ENCODE peak calls at places on chromosomes 13 and 19, in eight cellular contexts. One of them, this sample, is unnamed.

GRCh38 chr19:53538378-53539109 is 599 bp downstream of the ZNF331 start:
- DNase-seq in stimulated activated naive CD8-positive, alpha-beta T cell treated with anti-CD3 and anti-CD28 coated beads, Interleukin-15, Interleukin-2, amounts not matched to agents 100 U/mL and 50 U/mL, for 24 hours: no peak
- DNase-seq in hippocampal formation: no peak
- DNase-seq in stimulated activated CD8-positive, alpha-beta memory T cell treated with anti-CD3 and anti-CD28 coated beads, Interleukin-15, amount 100 ng/mL, for 4 hours: peak
- DNase-seq in LHCN-M2: no peak
- DNase-seq in NCI-H146: no peak
- DNase-seq in left cardiac atrium: no peak
- DNase-seq in kidney: no peak
- DNase-seq in this sample: no peak

GRCh38 chr19:55345818-55346724 is 6.4 kb downstream of the KMT5C start:
- DNase-seq in stimulated activated naive CD8-positive, alpha-beta T cell treated with anti-CD3 and anti-CD28 coated beads, Interleukin-15, Interleukin-2, amounts not matched to agents 100 U/mL and 50 U/mL, for 24 hours: no peak
- DNase-seq in hippocampal formation: no peak
- DNase-seq in stimulated activated CD8-positive, alpha-beta memory T cell treated with anti-CD3 and anti-CD28 coated beads, Interleukin-15, amount 100 ng/mL, for 4 hours: no peak
- DNase-seq in LHCN-M2: peak
- DNase-seq in NCI-H146: no peak
- DNase-seq in left cardiac atrium: peak
- DNase-seq in kidney: peak
- DNase-seq in this sample: no peak

GRCh38 chr13:111219306-111219705 is 101.1 kb upstream of the TEX29 start:
- DNase-seq in stimulated activated naive CD8-positive, alpha-beta T cell treated with anti-CD3 and anti-CD28 coated beads, Interleukin-15, Interleukin-2, amounts not matched to agents 100 U/mL and 50 U/mL, for 24 hours: no peak
- DNase-seq in hippocampal formation: no peak
- DNase-seq in stimulated activated CD8-positive, alpha-beta memory T cell treated with anti-CD3 and anti-CD28 coated beads, Interleukin-15, amount 100 ng/mL, for 4 hours: no peak
- DNase-seq in LHCN-M2: peak
- DNase-seq in NCI-H146: no peak
- DNase-seq in left cardiac atrium: peak
- DNase-seq in kidney: peak
- DNase-seq in this sample: no peak

GRCh38 chr19:4389064-4389375 is 11.3 kb downstream of the SH3GL1 start:
- DNase-seq in stimulated activated naive CD8-positive, alpha-beta T cell treated with anti-CD3 and anti-CD28 coated beads, Interleukin-15, Interleukin-2, amounts not matched to agents 100 U/mL and 50 U/mL, for 24 hours: no peak
- DNase-seq in hippocampal formation: no peak
- DNase-seq in stimulated activated CD8-positive, alpha-beta memory T cell treated with anti-CD3 and anti-CD28 coated beads, Interleukin-15, amount 100 ng/mL, for 4 hours: no peak
- DNase-seq in LHCN-M2: no peak
- DNase-seq in NCI-H146: no peak
- DNase-seq in left cardiac atrium: no peak
- DNase-seq in kidney: no peak
- DNase-seq in this sample: no peak

GRCh38 chr13:113941571-113942191 is 32.2 kb downstream of the C13orf46 start:
- DNase-seq in stimulated activated naive CD8-positive, alpha-beta T cell treated with anti-CD3 and anti-CD28 coated beads, Interleukin-15, Interleukin-2, amounts not matched to agents 100 U/mL and 50 U/mL, for 24 hours: no peak
- DNase-seq in hippocampal formation: no peak
- DNase-seq in stimulated activated CD8-positive, alpha-beta memory T cell treated with anti-CD3 and anti-CD28 coated beads, Interleukin-15, amount 100 ng/mL, for 4 hours: no peak
- DNase-seq in LHCN-M2: no peak
- DNase-seq in NCI-H146: peak
- DNase-seq in left cardiac atrium: no peak
- DNase-seq in kidney: peak
- DNase-seq in this sample: no peak

GRCh38 chr13:26785845-26786630 is 25.5 kb upstream of the GPR12 start:
- DNase-seq in stimulated activated naive CD8-positive, alpha-beta T cell treated with anti-CD3 and anti-CD28 coated beads, Interleukin-15, Interleukin-2, amounts not matched to agents 100 U/mL and 50 U/mL, for 24 hours: peak
- DNase-seq in hippocampal formation: no peak
- DNase-seq in stimulated activated CD8-positive, alpha-beta memory T cell treated with anti-CD3 and anti-CD28 coated beads, Interleukin-15, amount 100 ng/mL, for 4 hours: no peak
- DNase-seq in LHCN-M2: peak
- DNase-seq in NCI-H146: peak
- DNase-seq in left cardiac atrium: peak
- DNase-seq in kidney: no peak
- DNase-seq in this sample: no peak

GRCh38 chr13:80149757-80150156 is 191.2 kb downstream of the SPRY2 start:
- DNase-seq in stimulated activated naive CD8-positive, alpha-beta T cell treated with anti-CD3 and anti-CD28 coated beads, Interleukin-15, Interleukin-2, amounts not matched to agents 100 U/mL and 50 U/mL, for 24 hours: no peak
- DNase-seq in hippocampal formation: no peak
- DNase-seq in stimulated activated CD8-positive, alpha-beta memory T cell treated with anti-CD3 and anti-CD28 coated beads, Interleukin-15, amount 100 ng/mL, for 4 hours: no peak
- DNase-seq in LHCN-M2: peak
- DNase-seq in NCI-H146: no peak
- DNase-seq in left cardiac atrium: no peak
- DNase-seq in kidney: no peak
- DNase-seq in this sample: no peak

GRCh38 chr13:32229443-32229842 is 85.7 kb downstream of the ZAR1L start:
- DNase-seq in stimulated activated naive CD8-positive, alpha-beta T cell treated with anti-CD3 and anti-CD28 coated beads, Interleukin-15, Interleukin-2, amounts not matched to agents 100 U/mL and 50 U/mL, for 24 hours: no peak
- DNase-seq in hippocampal formation: peak
- DNase-seq in stimulated activated CD8-positive, alpha-beta memory T cell treated with anti-CD3 and anti-CD28 coated beads, Interleukin-15, amount 100 ng/mL, for 4 hours: no peak
- DNase-seq in LHCN-M2: peak
- DNase-seq in NCI-H146: peak
- DNase-seq in left cardiac atrium: no peak
- DNase-seq in kidney: no peak
- DNase-seq in this sample: no peak

GRCh38 chr13:21395953-21396352 is 63.1 kb downstream of the ZDHHC20 start:
- DNase-seq in stimulated activated naive CD8-positive, alpha-beta T cell treated with anti-CD3 and anti-CD28 coated beads, Interleukin-15, Interleukin-2, amounts not matched to agents 100 U/mL and 50 U/mL, for 24 hours: peak
- DNase-seq in hippocampal formation: no peak
- DNase-seq in stimulated activated CD8-positive, alpha-beta memory T cell treated with anti-CD3 and anti-CD28 coated beads, Interleukin-15, amount 100 ng/mL, for 4 hours: no peak
- DNase-seq in LHCN-M2: no peak
- DNase-seq in NCI-H146: no peak
- DNase-seq in left cardiac atrium: no peak
- DNase-seq in kidney: no peak
- DNase-seq in this sample: no peak

GRCh38 chr19:1307755-1308303 is 22.2 kb downstream of the EFNA2 start:
- DNase-seq in stimulated activated naive CD8-positive, alpha-beta T cell treated with anti-CD3 and anti-CD28 coated beads, Interleukin-15, Interleukin-2, amounts not matched to agents 100 U/mL and 50 U/mL, for 24 hours: no peak
- DNase-seq in hippocampal formation: no peak
- DNase-seq in stimulated activated CD8-positive, alpha-beta memory T cell treated with anti-CD3 and anti-CD28 coated beads, Interleukin-15, amount 100 ng/mL, for 4 hours: no peak
- DNase-seq in LHCN-M2: no peak
- DNase-seq in NCI-H146: no peak
- DNase-seq in left cardiac atrium: no peak
- DNase-seq in kidney: no peak
- DNase-seq in this sample: no peak

GRCh38 chr13:59145381-59145780 is 1018.3 kb downstream of the DIAPH3 start:
- DNase-seq in stimulated activated naive CD8-positive, alpha-beta T cell treated with anti-CD3 and anti-CD28 coated beads, Interleukin-15, Interleukin-2, amounts not matched to agents 100 U/mL and 50 U/mL, for 24 hours: no peak
- DNase-seq in hippocampal formation: no peak
- DNase-seq in stimulated activated CD8-positive, alpha-beta memory T cell treated with anti-CD3 and anti-CD28 coated beads, Interleukin-15, amount 100 ng/mL, for 4 hours: no peak
- DNase-seq in LHCN-M2: no peak
- DNase-seq in NCI-H146: no peak
- DNase-seq in left cardiac atrium: no peak
- DNase-seq in kidney: no peak
- DNase-seq in this sample: no peak

This sample was measured in SIG-M5.